ENCODE peak calls at places on chromosomes 2 and 18, in ten cellular contexts. Z is Calu3, M is lower lobe of right lung, P is fibroblast of mammary gland, C is fibroblast of lung, Y is glutamatergic neuron, O is A549, R is psoas muscle, E is endothelial cell, T is omental fat pad. A is an unnamed sample.

GRCh38 chr18:26652501-26652900 is 104.1 kb upstream of the KCTD1 start:
- DNase-seq in Z (no peak), M (no peak), P (no peak), C (no peak), Y (no peak), O (no peak), R (no peak), E (no peak), T (no peak), A (no peak)

GRCh38 chr2:236873666-236874065 is 212.0 kb upstream of the COPS8 start:
- DNase-seq in Z (no peak), M (no peak), P (peak; percentile 42), C (peak; percentile 29), Y (no peak), O (no peak), R (no peak), E (no peak), T (no peak), A (no peak)

GRCh38 chr2:144500567-144500966 is 19.4 kb downstream of the ZEB2 start:
- DNase-seq in Z (no peak), M (no peak), P (no peak), C (no peak), Y (no peak), O (no peak), R (no peak), E (no peak), T (no peak), A (no peak)

GRCh38 chr2:122136071-122136470 is 380.6 kb downstream of the TSN start:
- DNase-seq in Z (peak; percentile 19), M (no peak), P (peak; percentile 8), C (peak; percentile 16), Y (no peak), O (peak; percentile 33), R (no peak), E (no peak), T (no peak), A (no peak)

GRCh38 chr2:233124449-233125080 is 64.4 kb downstream of the INPP5D start:
- DNase-seq in Z (no peak), M (no peak), P (no peak), C (no peak), Y (no peak), O (no peak), R (no peak), E (no peak), T (no peak), A (no peak)

GRCh38 chr18:28013064-28013463 is 163.9 kb downstream of the CDH2 start:
- DNase-seq in Z (no peak), M (no peak), P (peak; percentile 33), C (peak; percentile 13), Y (no peak), O (peak; percentile 15), R (no peak), E (no peak), T (no peak), A (no peak)

GRCh38 chr18:59127047-59127446 is 12.6 kb upstream of the SEC11C start:
- DNase-seq in Z (no peak), M (no peak), P (no peak), C (no peak), Y (no peak), O (no peak), R (no peak), E (no peak), T (no peak), A (no peak)

GRCh38 chr2:168160897-168161296 is 86.5 kb downstream of the STK39 start:
- DNase-seq in Z (no peak), M (no peak), P (peak; percentile 32), C (no peak), Y (no peak), O (peak; percentile 54), R (no peak), E (peak; percentile 6), T (no peak), A (no peak)

GRCh38 chr2:239279508-239280295 is 121.1 kb downstream of the HDAC4 start:
- DNase-seq in Z (no peak), M (no peak), P (peak; percentile 39), C (no peak), Y (peak; percentile 23), O (no peak), R (no peak), E (no peak), T (no peak), A (no peak)

GRCh38 chr2:238106698-238107524 is 6.8 kb downstream of the ESPNL start:
- DNase-seq in Z (peak; percentile 32), M (peak; percentile 47), P (no peak), C (no peak), Y (peak; percentile 45), O (no peak), R (peak; percentile 39), E (no peak), T (no peak), A (no peak)
- TF ChIP-seq CTCF in Z (peak; percentile 25), M (peak; percentile 20), P (no peak), C (no peak), Y (no peak), O (peak; percentile 26), R (no peak), E (no peak), T (no peak), A (peak; percentile 32)

DNA sequence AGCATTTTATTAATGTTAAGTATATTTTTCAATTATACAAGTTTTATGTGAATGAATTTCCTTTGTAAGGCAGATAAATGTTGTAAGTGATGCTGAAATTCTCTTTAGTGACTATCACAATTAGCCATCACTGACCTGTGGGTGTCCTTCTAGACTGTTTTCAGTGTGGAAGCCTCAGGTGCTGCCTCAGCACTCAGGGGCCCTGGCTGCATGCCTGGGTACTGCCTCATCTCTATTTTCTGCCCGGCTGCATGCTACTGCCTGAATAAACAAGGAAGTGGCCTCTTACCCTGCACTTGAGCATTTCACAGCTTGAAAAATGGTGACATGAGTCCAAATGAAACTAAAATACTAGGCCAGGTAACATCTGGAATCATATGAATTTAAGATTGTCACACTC is 787.6 kb upstream of the SALL3 start:
- DNase-seq in Z (no peak), M (peak; percentile 84), P (no peak), C (no peak), Y (no peak), O (no peak), R (no peak), E (no peak), T (no peak), A (no peak)
- TF ChIP-seq CTCF in Z (no peak), M (no peak), P (no peak), C (no peak), Y (no peak), O (no peak), R (no peak), E (no peak), T (no peak), A (peak; percentile 43)

DNA sequence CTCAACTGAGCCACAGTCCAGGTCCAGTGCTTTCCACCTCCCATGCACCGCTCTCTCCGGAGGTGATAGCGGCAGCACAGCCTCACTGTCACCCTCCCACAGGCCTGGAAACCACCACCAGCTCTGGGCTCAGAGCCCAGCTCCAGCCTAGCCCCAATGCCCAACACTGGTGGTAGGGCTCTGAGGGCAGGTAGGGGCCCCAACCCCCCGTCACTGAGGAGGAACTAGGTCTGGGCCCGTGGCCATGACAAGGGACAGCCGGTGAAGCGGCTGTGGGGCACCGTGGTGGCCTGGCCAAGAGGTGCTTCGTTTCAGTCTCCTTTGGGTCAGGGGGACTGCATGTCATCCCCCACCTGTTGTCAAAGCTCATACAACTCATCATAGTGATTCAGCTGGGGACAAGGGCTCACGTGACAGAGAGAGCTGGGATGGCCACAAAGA is 5.5 kb upstream of the TMEM214 start:
- DNase-seq in Z (no peak), M (no peak), P (no peak), C (no peak), Y (no peak), O (no peak), R (peak; percentile 60), E (no peak), T (no peak), A (no peak)
- TF ChIP-seq CTCF in Z (no peak), M (no peak), P (no peak), C (no peak), Y (no peak), O (no peak), R (no peak), E (no peak), T (no peak), A (no peak)

DNA sequence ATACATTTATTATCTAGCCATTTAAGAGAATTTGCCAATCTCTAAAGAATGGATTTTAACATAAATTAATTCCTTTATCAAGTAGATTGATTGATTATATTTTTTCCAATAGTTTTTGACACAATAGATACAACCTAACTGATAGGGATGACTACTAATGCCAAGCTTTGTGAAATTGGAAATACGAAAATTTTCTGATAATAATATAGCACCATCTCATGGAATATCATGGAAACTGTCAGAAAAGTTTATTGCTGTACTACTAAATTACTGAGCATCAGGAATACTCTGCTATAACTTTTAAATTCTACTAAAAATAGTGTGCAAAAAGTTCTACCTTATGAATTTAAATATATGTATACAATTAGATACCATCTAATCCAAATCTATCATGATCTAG is 101.8 kb upstream of the MAP2 start:
- DNase-seq in Z (no peak), M (no peak), P (no peak), C (no peak), Y (no peak), O (no peak), R (no peak), E (no peak), T (no peak), A (no peak)
- TF ChIP-seq CTCF in Z (no peak), M (no peak), P (no peak), C (no peak), Y (no peak), O (no peak), R (no peak), E (no peak), T (no peak), A (no peak)

DNA sequence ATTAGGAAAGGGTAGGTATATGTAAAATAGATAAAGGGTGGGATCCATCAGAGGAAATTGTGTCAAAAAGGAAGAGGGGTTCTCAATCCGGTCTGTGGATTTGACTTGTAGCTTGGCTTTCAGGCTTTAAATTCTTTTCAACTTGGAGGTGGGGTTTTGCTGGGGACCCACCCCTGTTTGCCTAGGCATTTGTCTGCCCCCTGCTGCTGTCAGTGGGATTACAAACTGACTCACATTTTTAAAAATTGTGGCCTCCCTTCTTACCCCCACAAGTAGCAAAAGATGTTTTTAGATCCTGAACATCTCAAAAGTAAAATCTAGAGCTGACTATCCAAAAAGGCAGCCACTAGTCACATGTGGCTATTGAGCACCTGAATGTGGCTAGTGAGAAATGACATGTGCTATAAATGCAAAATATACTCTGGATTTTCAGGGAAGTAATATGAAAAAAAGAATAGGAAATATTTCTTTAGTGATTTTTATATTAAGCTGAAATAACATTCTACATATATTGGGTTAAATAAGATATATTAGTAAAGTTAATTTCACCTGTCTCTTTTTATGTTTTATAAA is 178.9 kb downstream of the GFPT1 start:
- DNase-seq in Z (peak; percentile 3), M (no peak), P (peak; percentile 24), C (no peak), Y (no peak), O (peak; percentile 20), R (no peak), E (no peak), T (no peak), A (no peak)
- TF ChIP-seq CTCF in Z (no peak), M (no peak), P (peak; percentile 29), C (no peak), Y (no peak), O (peak; percentile 16), R (no peak), E (no peak), T (no peak), A (no peak)

GRCh38 chr2:81163583-81163982 is 859.0 kb upstream of the LRRTM1 start:
- DNase-seq in Z (no peak), M (no peak), P (no peak), C (no peak), Y (no peak), O (no peak), R (no peak), E (no peak), T (no peak), A (no peak)
- TF ChIP-seq CTCF in Z (no peak), M (no peak), P (no peak), C (no peak), Y (no peak), O (no peak), R (no peak), E (no peak), T (no peak), A (no peak)

GRCh38 chr2:55419514-55420243 is at the start of gene CCDC88A:
- DNase-seq in Z (peak; percentile 98), M (peak; percentile 95), P (peak; percentile 96), C (peak; percentile 99), Y (peak; percentile 99), O (peak; percentile 99), R (peak; percentile 98), E (peak; percentile 99), T (peak; percentile 81), A (peak; percentile 99)
- TF ChIP-seq CTCF in Z (no peak), M (peak; percentile 38), P (no peak), C (peak; percentile 29), Y (no peak), O (no peak), R (peak; percentile 30), E (no peak), T (no peak), A (peak; percentile 30)

A was measured in neural crest cell.